ENCODE peak calls at places on chromosome 14, in four cellular contexts. W is HepG2, T is K562, P is SK-N-SH. G is an unnamed sample.

GRCh38 chr14:53571589-53571988 is 385.0 kb downstream of the BMP4 start:
- DNase-seq in W (no peak), T (no peak), P (no peak), G (no peak)

GRCh38 chr14:94458558-94459200 is 6.1 kb upstream of the SERPINA11 start:
- DNase-seq in W (no peak), T (no peak), P (no peak), G (no peak)

GRCh38 chr14:86911506-86911905 is 1081.5 kb downstream of the GALC start:
- DNase-seq in W (no peak), P (no peak), T (no peak), G (no peak)

GRCh38 chr14:37036669-37037341 is 135.6 kb downstream of the SLC25A21 start:
- DNase-seq in T (no peak), P (no peak), W (peak), G (no peak)

GRCh38 chr14:63078606-63079005 is 33.3 kb upstream of the KCNH5 start:
- DNase-seq in W (no peak), T (no peak), P (no peak), G (no peak)

GRCh38 chr14:100981808-100982207 is 78.3 kb upstream of the RTL1 start:
- DNase-seq in T (no peak), P (no peak), W (no peak), G (no peak)

GRCh38 chr14:77681196-77682157 is 26.3 kb downstream of the ALKBH1 start:
- DNase-seq in P (no peak), T (no peak), W (peak), G (no peak)

GRCh38 chr14:93878871-93879270 is 48.3 kb upstream of the FAM181A start:
- DNase-seq in T (no peak), P (no peak), W (no peak), G (no peak)

GRCh38 chr14:63752449-63753169 is 24.7 kb upstream of the SGPP1 start:
- DNase-seq in W (peak), T (no peak), P (no peak), G (no peak)

GRCh38 chr14:101113108-101113612 is 209.6 kb upstream of the RTL1 start:
- DNase-seq in T (no peak), P (no peak), W (no peak), G (no peak)

GRCh38 chr14:50865677-50866076 is 6.2 kb upstream of the ABHD12B start:
- DNase-seq in P (no peak), T (no peak), W (no peak), G (no peak)

GRCh38 chr14:64544607-64545312 is 4.2 kb downstream of the HSPA2 start:
- DNase-seq in T (no peak), P (no peak), W (no peak), G (no peak)

GRCh38 chr14:85250369-85250768 is 279.6 kb upstream of the FLRT2 start:
- DNase-seq in T (no peak), P (peak), W (no peak), G (no peak)

DNA sequence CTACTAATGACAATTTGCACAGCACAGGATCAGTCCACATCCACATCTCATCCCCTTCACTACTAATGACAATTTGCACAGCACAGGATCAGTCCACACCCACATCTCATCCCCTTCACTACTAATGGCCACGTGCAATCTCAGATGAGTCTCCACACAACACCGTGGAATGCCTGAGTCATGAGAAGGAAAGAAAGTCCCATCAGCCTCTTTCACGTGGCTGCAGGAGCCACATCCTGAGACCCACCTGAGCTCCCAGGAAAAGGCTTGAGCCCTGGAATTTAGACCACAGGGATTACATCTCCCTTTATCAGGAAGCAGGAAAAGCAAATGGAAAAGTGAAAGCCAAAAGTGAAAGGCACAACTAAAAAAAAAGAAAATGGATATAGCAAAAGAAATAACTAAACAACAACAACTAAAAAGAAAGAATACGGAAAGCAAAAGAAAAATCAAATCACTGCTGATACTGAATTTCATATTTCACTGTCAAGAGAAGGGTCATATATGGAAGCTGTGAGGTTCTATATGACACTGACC is 1300.5 kb downstream of the TMEM121 start:
- DNase-seq in W (no peak), T (no peak), P (no peak), G (no peak)
- TF ChIP-seq SIN3A in W (no peak), T (no peak), P (no peak), G (no peak)

GRCh38 chr14:24437020-24437735 is 5.4 kb downstream of the SDR39U1 start:
- DNase-seq in W (no peak), P (no peak), T (no peak), G (no peak)
- TF ChIP-seq NFIC in W (no peak), P (no peak), T (no peak), G (no peak)

GRCh38 chr14:69539631-69540410 is 34.9 kb downstream of the CCDC177 start:
- DNase-seq in W (no peak), P (no peak), T (no peak), G (no peak)
- TF ChIP-seq SIN3A in W (no peak), P (no peak), T (no peak), G (no peak)

DNA sequence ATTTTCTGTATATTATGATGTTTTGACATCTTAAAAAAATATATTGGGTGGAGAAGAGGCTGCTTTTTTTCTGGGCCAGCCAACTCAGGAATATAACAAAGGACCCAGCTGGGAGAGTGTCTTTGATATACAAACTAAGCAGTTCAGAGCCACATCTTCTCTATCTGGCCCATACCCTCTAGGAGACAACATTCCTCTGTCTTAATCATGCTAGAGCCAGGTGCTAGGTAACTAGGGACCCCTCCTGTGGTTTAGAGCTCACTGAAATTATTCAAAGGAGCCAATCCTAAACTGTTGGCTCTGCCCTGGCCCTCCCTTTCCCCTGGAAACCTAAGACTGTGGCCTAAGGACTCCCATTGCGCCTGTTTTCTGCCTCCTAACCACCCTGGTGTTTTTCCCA is 193.1 kb upstream of the DIO2 start:
- DNase-seq in W (no peak), T (no peak), P (no peak), G (no peak)
- TF ChIP-seq NFIC in W (no peak), T (no peak), P (no peak), G (no peak)

GRCh38 chr14:30875788-30876053 is 1.4 kb downstream of the COCH start:
- DNase-seq in W (no peak), P (no peak), T (no peak), G (no peak)

GRCh38 chr14:30872602-30873001 is 1.8 kb upstream of the COCH start:
- DNase-seq in W (no peak), P (no peak), T (no peak), G (no peak)

GRCh38 chr14:30874999-30875787 is 834 bp downstream of the COCH start:
- DNase-seq in W (no peak), P (no peak), T (peak), G (no peak)

GRCh38 chr14:30873308-30874119 is 845 bp upstream of the COCH start:
- DNase-seq in P (no peak), W (no peak), T (no peak), G (no peak)

DNA sequence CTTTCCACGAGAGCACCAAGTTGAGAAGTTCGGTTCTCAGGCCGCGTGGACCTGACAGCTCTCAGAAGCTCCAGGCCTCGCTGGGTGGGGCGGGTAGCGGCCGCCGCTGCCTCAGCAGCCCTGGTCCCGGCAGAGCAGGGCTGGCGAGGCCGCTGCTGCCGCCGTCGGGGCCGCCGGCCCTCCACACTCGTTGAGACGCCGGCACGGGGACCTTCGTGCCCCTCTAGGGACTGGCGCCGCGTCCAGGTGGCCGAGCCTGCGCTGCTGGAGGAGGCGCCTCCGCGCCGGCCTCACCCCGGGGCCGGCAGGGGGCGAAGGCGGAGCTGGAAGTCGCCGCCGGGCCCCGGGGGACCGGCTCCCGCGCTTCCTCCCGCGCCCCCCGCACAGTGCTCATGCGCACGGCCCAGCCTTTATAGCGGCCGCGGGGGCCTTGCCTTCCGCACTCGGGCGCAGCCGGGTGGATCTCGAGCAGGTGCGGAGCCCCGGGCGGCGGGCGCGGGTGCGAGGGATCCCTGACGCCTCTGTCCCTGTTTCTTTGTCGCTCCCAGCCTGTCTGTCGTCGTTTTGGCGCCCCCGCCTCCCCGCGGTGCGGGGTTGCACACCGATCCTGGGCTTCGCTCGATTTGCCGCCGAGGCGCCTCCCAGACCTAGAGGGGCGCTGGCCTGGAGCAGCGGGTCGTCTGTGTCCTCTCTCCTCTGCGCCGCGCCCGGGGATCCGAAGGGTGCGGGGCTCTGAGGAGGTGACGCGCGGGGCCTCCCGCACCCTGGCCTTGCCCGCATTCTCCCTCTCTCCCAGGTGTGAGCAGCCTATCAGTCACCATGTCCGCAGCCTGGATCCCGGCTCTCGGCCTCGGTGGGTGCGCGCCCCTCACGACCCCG is at the start of gene COCH:
- DNase-seq in P (peak), T (peak), W (peak), G (no peak)
- TF ChIP-seq SIN3A in P (no peak), T (peak), W (peak), G (no peak)

GRCh38 chr14:70448633-70449032 is 3.3 kb upstream of the ADAM21 start:
- DNase-seq in P (no peak), T (no peak), W (peak), G (no peak)
- TF ChIP-seq NFIC in P (no peak), T (no peak), W (no peak), G (no peak)